ENCODE peak calls at places on chromosomes 3 and 15, in four cellular contexts. P, F, Q and M are unnamed samples. For H3K4me1, the result is how much of the 10 kb centered on the place peaks cover.

GRCh38 chr3:186277268-186277909 is 84.6 kb downstream of the DGKG start:
- DNase-seq in P (peak), F (no peak), Q (no peak), M (no peak)

GRCh38 chr3:42590989-42591756 is 513 bp downstream of the SS18L2 start:
- DNase-seq in P (peak), F (peak), Q (no peak), M (no peak)

GRCh38 chr3:69250014-69250413 is 127.6 kb upstream of the LMOD3 start:
- DNase-seq in P (peak), F (peak), Q (no peak), M (peak)

GRCh38 chr3:179608931-179609720 is 4.5 kb downstream of the NDUFB5 start:
- DNase-seq in P (no peak), F (no peak), Q (no peak), M (no peak)

GRCh38 chr3:21754839-21755238 is 3.8 kb upstream of the ZNF385D start:
- DNase-seq in P (no peak), F (no peak), Q (no peak), M (no peak)

GRCh38 chr15:55457401-55458022 is 49.2 kb downstream of the PIERCE2 start:
- DNase-seq in P (no peak), F (no peak), Q (no peak), M (no peak)

GRCh38 chr15:41284425-41285177 is 47.8 kb downstream of the OIP5 start:
- DNase-seq in P (peak), F (peak), Q (peak), M (no peak)

GRCh38 chr3:133944181-133944580 is 48.5 kb upstream of the RAB6B start:
- DNase-seq in P (no peak), F (no peak), Q (no peak), M (no peak)

GRCh38 chr3:70990723-70991122 is 592.8 kb downstream of the FOXP1 start:
- DNase-seq in P (no peak), F (no peak), Q (no peak), M (no peak)

GRCh38 chr15:22806664-22807063 is 20.2 kb downstream of the NIPA1 start:
- DNase-seq in P (no peak), F (no peak), Q (no peak), M (no peak)

GRCh38 chr3:136196064-136196400 is at the start of gene MSL2:
- DNase-seq in P (no peak), F (no peak), Q (no peak), M (peak)

GRCh38 chr3:128572644-128573105 is 77.9 kb downstream of the RPN1 start:
- DNase-seq in P (peak), F (no peak), Q (no peak), M (peak)

GRCh38 chr3:141240290-141241247 is 8.9 kb downstream of the PXYLP1 start:
- DNase-seq in P (no peak), F (no peak), Q (no peak), M (no peak)

GRCh38 chr3:194659778-194660177 is 12.2 kb downstream of the LSG1 start:
- DNase-seq in P (no peak), F (no peak), Q (no peak), M (no peak)
- H3K27ac ChIP-seq in P (no peak), F (no peak), Q (no peak), M (no peak)

DNA sequence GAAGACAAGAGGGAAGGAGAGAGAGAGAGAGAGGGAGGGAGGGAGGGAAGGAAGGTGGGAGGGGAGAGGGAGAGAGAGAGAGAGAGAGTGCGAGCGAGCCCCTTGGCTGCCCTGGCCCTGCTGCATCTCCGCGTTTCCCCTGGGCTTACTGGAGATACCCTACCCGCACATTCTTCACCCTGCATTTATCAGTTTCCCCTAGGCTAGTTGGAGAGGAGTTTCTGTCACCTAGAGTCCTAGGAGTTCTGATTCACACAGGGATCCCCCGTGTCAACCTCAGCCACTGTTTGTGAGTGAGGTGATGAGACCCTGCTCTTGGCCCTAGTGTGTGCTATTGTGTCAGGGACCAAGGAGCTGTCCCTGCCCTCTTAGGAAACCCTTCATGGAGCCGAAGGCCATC is 18.7 kb downstream of the BHLHE40 start:
- DNase-seq in P (no peak), F (no peak), Q (no peak), M (no peak)
- H3K4me1 ChIP-seq in P (under half), F (under half), Q (under half), M (under half)

DNA sequence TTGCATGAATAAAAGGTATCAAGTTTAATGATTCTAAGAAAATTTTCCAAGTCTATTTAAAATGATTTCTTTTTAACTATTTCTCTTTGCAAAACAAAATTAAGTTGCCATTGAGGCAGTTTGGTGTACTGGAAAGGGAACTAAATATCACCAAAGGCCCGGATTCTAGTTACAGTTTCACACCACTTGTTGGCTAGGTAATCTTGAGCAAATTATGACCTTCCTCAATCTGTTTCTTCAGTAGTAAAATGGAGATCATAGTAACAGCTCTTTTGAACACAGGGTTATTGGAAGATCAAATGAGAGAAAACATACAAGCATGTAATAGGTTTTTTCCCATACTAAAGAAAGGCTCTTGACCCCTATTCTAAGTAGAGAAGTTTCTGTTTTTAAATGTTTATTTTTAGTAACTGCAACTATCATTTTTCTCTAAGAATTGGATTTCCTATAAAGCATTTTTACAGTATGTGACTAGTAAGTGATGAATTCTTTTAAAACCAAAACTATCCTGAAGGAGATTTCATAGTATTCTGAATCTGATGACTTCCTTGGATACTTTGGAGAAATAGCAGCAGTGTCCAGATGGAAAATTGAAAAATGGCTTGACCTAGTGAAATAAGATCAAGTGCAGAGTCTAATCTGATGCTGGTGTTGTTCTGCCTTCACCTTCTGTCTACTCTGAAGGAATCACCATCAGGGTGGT is 15.7 kb downstream of the SCAANT1 start:
- DNase-seq in P (no peak), F (no peak), Q (no peak), M (no peak)
- H3K27ac ChIP-seq in P (no peak), F (no peak), Q (no peak), M (no peak)

DNA sequence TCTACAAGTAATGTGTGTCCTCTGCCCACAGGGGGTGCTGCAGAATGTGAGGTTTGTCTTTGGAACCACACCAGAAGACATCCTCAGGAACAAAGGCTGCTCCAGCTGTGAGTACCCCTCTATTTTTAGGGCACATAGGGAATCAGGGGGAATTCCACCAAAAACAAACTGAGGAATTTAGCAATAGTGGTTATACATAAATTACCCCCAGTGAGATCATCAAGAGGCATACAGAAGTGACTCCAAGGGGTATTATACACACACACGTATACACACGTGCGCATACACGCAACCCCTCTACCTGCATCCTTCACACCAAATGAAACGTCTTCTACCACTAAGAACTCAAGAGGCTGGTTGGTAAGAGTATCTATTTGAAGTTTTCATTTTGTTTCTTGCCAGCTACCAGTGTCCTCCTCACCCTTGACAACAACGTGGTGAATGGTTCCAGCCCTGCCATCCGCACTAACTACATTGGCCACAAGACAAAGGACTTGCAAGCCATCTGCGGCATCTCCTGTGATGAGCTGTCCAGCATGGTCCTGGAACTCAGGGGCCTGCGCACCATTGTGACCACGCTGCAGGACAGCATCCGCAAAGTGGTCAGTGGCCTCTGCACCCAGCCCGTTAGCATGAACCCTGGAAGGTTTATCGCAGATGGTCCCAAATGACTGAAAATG is 2.8 kb downstream of the THBS1 start:
- DNase-seq in P (peak), F (no peak), Q (peak), M (peak)
- H3K4me1 ChIP-seq in P (under half), F (under half), Q (under half), M (half or more)

GRCh38 chr3:156605686-156606605 is 51.0 kb upstream of the SSR3 start:
- DNase-seq in P (peak), F (peak), Q (peak), M (peak)
- H3K27ac ChIP-seq in P (no peak), F (peak), Q (peak), M (peak)

DNA sequence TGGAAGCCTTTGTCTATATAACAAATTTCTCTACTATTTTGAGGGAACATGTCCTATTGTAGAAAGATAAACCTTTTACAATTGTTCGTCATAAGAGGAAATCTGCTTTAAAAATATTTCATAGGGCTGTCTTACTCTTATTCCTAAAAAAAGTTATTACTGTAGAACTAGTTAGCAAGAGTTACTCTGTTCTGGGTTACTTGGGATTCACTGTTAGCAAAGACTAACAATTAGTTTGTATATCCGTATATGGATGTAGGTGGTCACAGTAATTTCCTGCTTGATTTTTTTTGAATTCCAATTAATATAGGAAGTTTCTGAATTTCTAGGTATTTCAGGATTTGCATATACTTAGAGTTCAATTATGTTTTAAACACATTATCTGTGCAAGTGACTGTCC is 413.5 kb downstream of the RBMS3 start:
- DNase-seq in P (no peak), F (no peak), Q (no peak), M (no peak)
- H3K4me1 ChIP-seq in P (under half), F (under half), Q (under half), M (under half)

DNA sequence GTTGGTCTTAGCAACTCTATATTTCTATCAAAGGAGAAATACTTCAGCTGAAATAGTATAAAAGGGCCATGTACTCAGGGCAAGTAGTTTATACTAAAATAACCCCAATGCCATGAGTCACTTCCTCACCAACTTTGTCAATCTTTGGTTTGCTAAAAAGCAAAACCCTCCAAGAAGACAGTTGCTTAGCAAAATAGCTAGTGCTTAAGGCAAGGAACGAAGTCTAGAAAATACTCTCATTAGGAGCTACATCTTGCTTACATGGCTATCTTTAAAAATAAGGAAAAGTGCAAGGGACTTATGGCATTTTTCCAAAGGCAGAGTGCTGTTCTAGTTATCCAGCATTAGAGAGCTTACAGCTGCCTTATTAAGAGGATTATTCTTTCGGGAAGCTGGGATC is 28.4 kb downstream of the P3H2 start:
- DNase-seq in P (peak), F (no peak), Q (no peak), M (no peak)
- H3K27ac ChIP-seq in P (no peak), F (no peak), Q (no peak), M (peak)

GRCh38 chr3:188268336-188268735 is 114.4 kb downstream of the LPP start:
- DNase-seq in P (no peak), F (no peak), Q (no peak), M (no peak)
- H3K4me1 ChIP-seq in P (under half), F (under half), Q (under half), M (half or more)

DNA sequence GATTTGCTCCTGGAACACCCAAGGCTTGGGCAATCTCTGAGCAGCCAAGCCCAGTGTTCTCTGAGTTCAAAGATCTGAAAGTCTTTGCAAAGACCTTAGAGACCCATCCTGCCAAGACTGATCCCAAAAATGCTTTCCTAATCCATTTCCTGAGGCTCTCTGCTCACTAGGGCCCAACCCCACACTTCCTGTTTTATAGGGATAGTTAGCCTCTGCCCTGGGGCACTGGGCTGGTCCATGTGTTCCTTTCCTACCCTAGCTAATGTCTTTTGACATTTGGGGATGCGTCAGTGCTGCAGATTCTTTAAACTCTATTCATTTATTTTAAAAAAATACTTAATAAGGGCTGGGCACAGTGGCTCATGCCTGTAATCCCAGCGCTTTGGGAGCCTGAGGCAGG is 372.7 kb downstream of the ROBO2 start:
- DNase-seq in P (no peak), F (no peak), Q (no peak), M (no peak)
- H3K27ac ChIP-seq in P (no peak), F (no peak), Q (no peak), M (no peak)

GRCh38 chr15:84669726-84670125 is 11.7 kb upstream of the NMB start:
- DNase-seq in P (no peak), F (no peak), Q (no peak), M (no peak)

GRCh38 chr15:84671211-84671610 is 13.2 kb upstream of the NMB start:
- DNase-seq in P (no peak), F (no peak), Q (no peak), M (no peak)

GRCh38 chr15:84661001-84661400 is 3.0 kb upstream of the NMB start:
- DNase-seq in P (no peak), F (no peak), Q (no peak), M (no peak)

GRCh38 chr15:84668221-84668982 is 10.4 kb upstream of the NMB start:
- DNase-seq in P (no peak), F (no peak), Q (no peak), M (no peak)

DNA sequence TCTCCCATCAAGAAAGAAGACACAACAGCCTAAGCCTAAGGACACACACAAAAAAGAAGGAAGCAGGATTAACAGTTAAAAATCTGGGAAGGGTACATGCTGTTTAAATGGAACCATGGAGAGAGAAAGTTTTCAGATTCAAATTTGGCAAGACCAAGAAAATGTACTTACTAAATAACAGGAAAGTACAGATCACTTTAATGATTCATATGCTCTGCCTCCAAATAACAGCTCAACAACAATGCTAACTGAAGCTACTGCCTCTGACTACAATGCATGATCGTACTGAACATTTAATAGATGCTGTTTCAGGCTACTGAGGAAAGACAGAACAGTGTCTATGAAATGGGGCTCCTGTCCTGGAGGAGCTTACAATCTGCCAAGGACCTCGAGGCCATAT is 8.4 kb upstream of the NMB start:
- DNase-seq in P (no peak), F (no peak), Q (no peak), M (no peak)
- H3K4me1 ChIP-seq in P (under half), F (under half), Q (under half), M (under half)